ENCODE peak calls at places on chromosomes 4 and X, in ten cellular contexts. R, X, N, S, I, E, T, B, F and A are unnamed samples. For H3K4me1, the result is how much of the 10 kb centered on the place peaks cover.

GRCh38 chr4:139014391-139015268 is 951 bp upstream of the NOCT start:
- DNase-seq in F (peak), I (no peak), S (no peak), T (no peak), E (peak), B (no peak), X (peak), N (no peak), R (peak), A (no peak)

GRCh38 chrX:21255207-21255606 is 119.0 kb upstream of the CNKSR2 start:
- DNase-seq in X (no peak), R (no peak), E (no peak), T (no peak), S (no peak), B (no peak), F (no peak), I (no peak), N (no peak), A (no peak)

GRCh38 chrX:23742693-23743622 is at the start of gene ACOT9:
- DNase-seq in B (peak), S (peak), I (peak), T (peak), N (peak), E (peak), F (peak), X (peak), R (peak), A (peak)

GRCh38 chr4:66351761-66352160 is 681.5 kb upstream of the EPHA5 start:
- DNase-seq in N (no peak), R (no peak), B (no peak), F (no peak), E (no peak), I (no peak), X (no peak), T (no peak), S (no peak), A (no peak)

GRCh38 chr4:98522603-98523395 is 135.6 kb downstream of the TSPAN5 start:
- DNase-seq in E (no peak), F (no peak), B (no peak), R (peak), S (no peak), X (no peak), T (no peak), N (no peak), I (no peak), A (no peak)

GRCh38 chr4:83961575-83961974 is 425.7 kb downstream of the GPAT3 start:
- DNase-seq in I (no peak), E (no peak), N (no peak), R (no peak), X (no peak), B (no peak), T (no peak), S (no peak), F (no peak), A (no peak)

GRCh38 chrX:154738013-154738738 is 12.7 kb downstream of the GAB3 start:
- DNase-seq in R (peak), X (peak), T (no peak), E (no peak), F (no peak), S (no peak), B (no peak), I (peak), N (no peak), A (peak)

GRCh38 chrX:19543951-19544359 is 28.6 kb upstream of the MAP3K15 start:
- DNase-seq in T (no peak), I (no peak), N (no peak), F (no peak), S (no peak), E (no peak), B (no peak), R (no peak), X (no peak), A (no peak)

GRCh38 chrX:68832101-68832416 is 3.2 kb downstream of the EFNB1 start:
- DNase-seq in B (peak), R (peak), E (peak), X (peak), N (no peak), S (peak), T (peak), I (peak), F (no peak), A (peak)

GRCh38 chrX:78024349-78025108 is 55.1 kb upstream of the PGAM4 start:
- DNase-seq in B (no peak), R (peak), S (peak), I (no peak), T (peak), E (peak), X (no peak), N (no peak), F (peak), A (peak)

GRCh38 chrX:52988985-52989917 is 30.9 kb upstream of the FAM156A start:
- DNase-seq in R (peak), N (no peak), T (no peak), I (no peak), X (no peak), B (no peak), F (no peak), S (no peak), E (no peak), A (no peak)

GRCh38 chr4:534101-534575 is 35.1 kb downstream of the PIGG start:
- DNase-seq in I (no peak), F (no peak), S (no peak), X (no peak), T (no peak), E (no peak), R (no peak), B (no peak), N (peak), A (no peak)

GRCh38 chrX:68833448-68833805 is 4.6 kb downstream of the EFNB1 start:
- DNase-seq in X (no peak), I (no peak), S (no peak), E (no peak), R (no peak), N (no peak), F (no peak), T (no peak), B (peak), A (no peak)

GRCh38 chrX:129006491-129006890 is 516.8 kb downstream of the SMARCA1 start:
- DNase-seq in R (no peak), B (no peak), S (no peak), I (no peak), N (no peak), T (no peak), F (no peak), X (no peak), E (no peak), A (no peak)

GRCh38 chr4:151688003-151688784 is 72.6 kb downstream of the GATB start:
- DNase-seq in S (no peak), E (no peak), X (no peak), T (no peak), F (no peak), B (no peak), R (no peak), N (no peak), I (no peak), A (no peak)

GRCh38 chrX:103607385-103608304 is at the start of gene TCEAL3:
- DNase-seq in F (peak), N (peak), I (peak), X (peak), B (peak), R (no peak), T (peak), E (peak), S (peak), A (peak)

GRCh38 chr4:123495530-123495929 is 98.9 kb downstream of the SPRY1 start:
- DNase-seq in R (peak), S (no peak), N (no peak), X (no peak), E (no peak), B (no peak), T (no peak), I (peak), F (no peak), A (no peak)

GRCh38 chr4:60582167-60582566 is 618.0 kb upstream of the ADGRL3 start:
- DNase-seq in E (no peak), B (no peak), N (no peak), X (no peak), S (no peak), F (no peak), T (no peak), I (no peak), R (no peak), A (no peak)

GRCh38 chr4:20420916-20421315 is 169.2 kb downstream of the SLIT2 start:
- DNase-seq in E (no peak), R (no peak), S (no peak), I (no peak), X (no peak), T (no peak), B (no peak), N (no peak), F (no peak), A (no peak)

GRCh38 chrX:69535661-69536060 is 31.5 kb downstream of the NALF2 start:
- DNase-seq in X (no peak), E (no peak), S (no peak), F (no peak), R (no peak), B (no peak), N (no peak), I (no peak), T (no peak), A (no peak)

GRCh38 chrX:102154218-102154860 is 1.4 kb downstream of the BEX5 start:
- DNase-seq in E (peak), S (no peak), F (no peak), N (no peak), I (no peak), X (no peak), T (no peak), R (no peak), B (no peak), A (peak)

GRCh38 chr4:31290836-31291235 is 570.7 kb downstream of the PCDH7 start:
- DNase-seq in X (no peak), I (no peak), F (no peak), R (no peak), N (no peak), B (no peak), T (no peak), S (no peak), E (peak), A (no peak)

GRCh38 chr4:118905546-118905945 is 16.9 kb downstream of the SYNPO2 start:
- DNase-seq in N (no peak), F (no peak), T (no peak), I (no peak), X (no peak), R (no peak), B (no peak), S (no peak), E (no peak), A (no peak)

GRCh38 chr4:165345663-165346417 is 18.4 kb downstream of the MSMO1 start:
- DNase-seq in R (no peak), S (no peak), N (no peak), B (no peak), E (peak), T (no peak), F (no peak), X (no peak), I (no peak), A (no peak)

GRCh38 chrX:30577362-30577961 is at the start of gene TASL:
- DNase-seq in E (no peak), N (no peak), T (peak), B (no peak), F (no peak), S (no peak), I (no peak), X (no peak), R (no peak), A (peak)

GRCh38 chrX:111372065-111372464 is 39.9 kb downstream of the DCX start:
- DNase-seq in N (no peak), F (no peak), T (no peak), X (no peak), I (no peak), E (no peak), B (no peak), R (no peak), S (no peak), A (no peak)

GRCh38 chr4:813900-814299 is 12.0 kb downstream of the CPLX1 start:
- DNase-seq in B (no peak), E (peak), F (no peak), X (no peak), R (no peak), I (no peak), T (peak), S (no peak), N (peak), A (no peak)

GRCh38 chrX:152814048-152814447 is 16.5 kb downstream of the CETN2 start:
- DNase-seq in S (no peak), R (no peak), N (no peak), F (no peak), X (no peak), T (no peak), I (no peak), E (no peak), B (no peak), A (no peak)

GRCh38 chr4:128553665-128554515 is 255.6 kb upstream of the JADE1 start:
- DNase-seq in B (no peak), R (no peak), E (no peak), T (no peak), N (no peak), F (no peak), X (no peak), I (no peak), S (no peak), A (no peak)

GRCh38 chr4:114598191-114599121 is at the start of gene UGT8:
- DNase-seq in R (peak), I (peak), S (peak), B (no peak), F (no peak), E (peak), X (no peak), N (peak), T (peak), A (peak)

GRCh38 chr4:151174784-151175183 is 75.4 kb downstream of the RPS3A start:
- DNase-seq in X (no peak), N (no peak), R (no peak), S (no peak), I (no peak), E (no peak), B (no peak), F (no peak), T (no peak), A (no peak)

GRCh38 chr4:25696409-25696808 is 40.8 kb downstream of the SLC34A2 start:
- DNase-seq in R (no peak), B (no peak), T (no peak), F (no peak), I (no peak), N (no peak), X (no peak), E (no peak), S (no peak), A (no peak)

GRCh38 chrX:74195605-74196004 is 108.4 kb upstream of the ZCCHC13 start:
- DNase-seq in I (no peak), T (no peak), R (no peak), E (no peak), N (no peak), X (no peak), B (no peak), F (no peak), S (no peak), A (no peak)

GRCh38 chr4:111475001-111475400 is 670.3 kb upstream of the FAM241A start:
- DNase-seq in B (no peak), N (no peak), F (no peak), R (peak), S (no peak), X (peak), T (no peak), E (peak), I (no peak), A (peak)

GRCh38 chrX:13345037-13345436 is 25.2 kb upstream of the ATXN3L start:
- DNase-seq in X (no peak), R (no peak), N (no peak), S (no peak), T (no peak), B (no peak), F (no peak), E (no peak), I (no peak), A (no peak)

GRCh38 chr4:7973545-7973981 is 33.9 kb upstream of the AFAP1 start:
- DNase-seq in X (no peak), E (no peak), T (no peak), F (no peak), I (no peak), N (no peak), B (no peak), R (peak), S (no peak), A (no peak)

GRCh38 chr4:159077702-159078495 is 25.0 kb upstream of the RAPGEF2 start:
- DNase-seq in T (no peak), F (no peak), I (no peak), S (no peak), R (peak), N (no peak), E (no peak), X (no peak), B (no peak), A (no peak)

GRCh38 chr4:5635826-5636196 is 72.5 kb downstream of the EVC2 start:
- DNase-seq in T (no peak), B (no peak), S (no peak), R (peak), F (no peak), X (no peak), E (no peak), N (no peak), I (no peak), A (no peak)

GRCh38 chrX:45068555-45068954 is 132.1 kb downstream of the DIPK2B start:
- DNase-seq in T (no peak), R (no peak), B (no peak), X (no peak), I (no peak), S (no peak), E (no peak), F (no peak), N (no peak), A (no peak)

GRCh38 chr4:137531951-137532868 is at the start of gene PCDH18:
- DNase-seq in X (peak), E (peak), I (peak), F (no peak), N (no peak), T (peak), B (peak), R (peak), S (peak), A (peak)

GRCh38 chr4:137529432-137529831 is 2.9 kb downstream of the PCDH18 start:
- DNase-seq in X (no peak), T (no peak), R (no peak), E (no peak), S (no peak), N (no peak), B (no peak), I (no peak), F (no peak), A (no peak)

GRCh38 chr4:137532869-137533236 is 559 bp upstream of the PCDH18 start:
- DNase-seq in S (no peak), X (no peak), N (no peak), R (no peak), B (no peak), E (peak), F (no peak), T (no peak), I (no peak), A (no peak)

GRCh38 chr4:137530176-137530575 is 2.1 kb downstream of the PCDH18 start:
- DNase-seq in X (no peak), T (no peak), B (no peak), F (no peak), R (no peak), E (no peak), N (no peak), I (no peak), S (no peak), A (no peak)

DNA sequence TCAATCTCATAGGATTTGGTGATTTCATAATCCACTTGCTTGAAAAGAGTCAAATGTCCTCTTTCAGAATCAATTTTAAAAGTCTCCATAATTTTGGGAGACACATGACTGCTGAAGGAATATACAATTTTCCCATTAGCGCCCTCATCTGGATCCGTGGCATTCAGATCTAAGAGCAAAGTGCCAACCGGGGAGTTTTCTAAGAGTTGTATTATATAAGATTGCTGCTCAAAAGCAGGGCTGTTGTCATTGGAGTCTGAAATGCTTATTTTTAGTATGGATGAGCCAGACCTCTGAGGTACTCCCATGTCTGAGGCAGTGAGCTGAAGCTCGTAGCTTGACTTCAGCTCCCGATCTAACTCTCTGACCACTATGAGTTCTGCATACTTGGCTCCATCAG is 1.2 kb downstream of the PCDH18 start:
- DNase-seq in N (no peak), R (no peak), F (no peak), T (no peak), X (no peak), I (no peak), S (no peak), B (no peak), E (peak), A (no peak)
- H3K27ac ChIP-seq in N (peak), R (no peak), F (no peak), T (peak), X (peak), I (no peak), S (peak), B (peak), E (no peak), A (peak)

DNA sequence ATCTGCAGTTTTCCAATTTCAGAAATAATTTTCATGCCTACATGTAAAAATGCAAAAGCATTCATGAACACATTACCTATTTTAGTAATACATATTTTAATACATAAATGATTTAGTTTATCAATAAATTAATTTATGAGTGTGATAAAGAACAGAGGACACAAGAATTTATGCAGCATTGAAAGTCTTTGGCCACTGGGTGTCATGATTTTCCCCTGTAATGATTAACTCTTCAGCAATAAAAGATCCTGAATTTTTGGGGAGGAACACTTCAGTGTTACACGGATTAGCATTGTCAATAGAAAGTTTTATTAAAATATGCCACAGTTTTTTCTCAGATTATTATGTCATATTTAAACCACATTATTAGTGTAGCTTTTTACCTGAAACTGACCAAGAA is 8.6 kb upstream of the VCX2 start:
- DNase-seq in E (no peak), N (no peak), T (no peak), F (peak), I (no peak), R (no peak), B (no peak), X (no peak), S (no peak), A (no peak)
- TF ChIP-seq CTCF in E (no peak), N (no peak), T (peak), F (no peak), I (peak), R (no peak), B (no peak), X (peak), S (no peak), A (no peak)

GRCh38 chr4:2807571-2807970 is 14.7 kb downstream of the SH3BP2 start:
- DNase-seq in I (no peak), T (no peak), N (peak), X (no peak), B (no peak), S (no peak), R (no peak), F (no peak), E (no peak), A (no peak)

GRCh38 chr4:2808001-2808400 is 15.1 kb downstream of the SH3BP2 start:
- DNase-seq in S (no peak), X (no peak), T (no peak), N (peak), I (no peak), B (no peak), E (no peak), F (no peak), R (no peak), A (no peak)

GRCh38 chr4:2804973-2805501 is 12.2 kb downstream of the SH3BP2 start:
- DNase-seq in T (peak), F (no peak), B (no peak), R (no peak), N (peak), E (no peak), S (peak), X (no peak), I (peak), A (no peak)

GRCh38 chr4:2805712-2806391 is 13.0 kb downstream of the SH3BP2 start:
- DNase-seq in E (no peak), F (no peak), X (peak), N (peak), S (peak), I (peak), B (no peak), R (no peak), T (peak), A (peak)

GRCh38 chr4:2806392-2807355 is 13.8 kb downstream of the SH3BP2 start:
- DNase-seq in F (no peak), S (peak), X (peak), R (no peak), E (no peak), T (peak), B (no peak), N (peak), I (peak), A (peak)
- H3K4me1 ChIP-seq in F (under half), S (half or more), X (half or more), R (under half), E (under half), T (half or more), B (half or more), N (half or more), I (half or more), A (half or more)

GRCh38 chr4:2255501-2256155 is 6.3 kb downstream of the MXD4 start:
- DNase-seq in S (peak), X (peak), R (no peak), E (peak), T (peak), N (peak), B (peak), F (no peak), I (peak), A (peak)

GRCh38 chr4:2257361-2258001 is 4.4 kb downstream of the MXD4 start:
- DNase-seq in N (peak), S (peak), E (no peak), B (peak), F (no peak), X (peak), R (no peak), T (peak), I (peak), A (peak)

GRCh38 chr4:2256781-2257191 is 5.1 kb downstream of the MXD4 start:
- DNase-seq in B (peak), S (peak), N (peak), X (peak), T (peak), F (no peak), R (no peak), E (no peak), I (peak), A (peak)

GRCh38 chr4:2254665-2255500 is 7.0 kb downstream of the MXD4 start:
- DNase-seq in T (peak), I (no peak), S (peak), E (no peak), X (peak), R (no peak), B (peak), F (no peak), N (peak), A (no peak)

GRCh38 chr4:2256156-2256731 is 5.7 kb downstream of the MXD4 start:
- DNase-seq in E (no peak), F (no peak), N (peak), R (no peak), T (peak), X (peak), B (peak), I (peak), S (no peak), A (peak)
- H3K27ac ChIP-seq in E (no peak), F (no peak), N (peak), R (no peak), T (peak), X (peak), B (peak), I (peak), S (peak), A (peak)